ENCODE peak calls at places on chromosomes 12 and 14, in four cellular contexts. One of them, this sample, is unnamed.

GRCh38 chr12:109730306-109731145 is 16.9 kb downstream of the FAM222A start:
- DNase-seq in SK-N-SH: peak; percentile 23
- DNase-seq in A549: no peak
- DNase-seq in HepG2: no peak
- DNase-seq in this sample: no peak

GRCh38 chr14:103108749-103109207 is 14.3 kb downstream of the EXOC3L4 start:
- DNase-seq in HepG2: no peak
- DNase-seq in SK-N-SH: no peak
- DNase-seq in A549: peak; percentile 81
- DNase-seq in this sample: no peak

GRCh38 chr12:122834229-122834920 is 882 bp upstream of the HIP1R start:
- DNase-seq in A549: peak; percentile 79
- DNase-seq in SK-N-SH: peak; percentile 83
- DNase-seq in HepG2: peak; percentile 58
- DNase-seq in this sample: no peak

GRCh38 chr14:92460916-92461579 is 52.5 kb upstream of the RIN3 start:
- DNase-seq in HepG2: no peak
- DNase-seq in A549: no peak
- DNase-seq in SK-N-SH: no peak
- DNase-seq in this sample: peak; percentile 61

GRCh38 chr12:132046561-132046960 is 96.8 kb downstream of the EP400 start:
- DNase-seq in HepG2: no peak
- DNase-seq in SK-N-SH: peak; percentile 73
- DNase-seq in A549: no peak
- DNase-seq in this sample: no peak

GRCh38 chr12:45329238-45329637 is 113.3 kb downstream of the ANO6 start:
- DNase-seq in HepG2: no peak
- DNase-seq in SK-N-SH: no peak
- DNase-seq in A549: no peak
- DNase-seq in this sample: no peak

GRCh38 chr14:95597784-95598204 is 62.9 kb downstream of the GLRX5 start:
- DNase-seq in A549: no peak
- DNase-seq in SK-N-SH: peak; percentile 78
- DNase-seq in HepG2: no peak
- DNase-seq in this sample: no peak

GRCh38 chr12:106054016-106054415 is 84.7 kb downstream of the NUAK1 start:
- DNase-seq in A549: no peak
- DNase-seq in SK-N-SH: no peak
- DNase-seq in HepG2: no peak
- DNase-seq in this sample: no peak

GRCh38 chr14:99234982-99235491 is 37.0 kb downstream of the BCL11B start:
- DNase-seq in HepG2: no peak
- DNase-seq in SK-N-SH: no peak
- DNase-seq in A549: no peak
- DNase-seq in this sample: no peak

GRCh38 chr12:124772467-124773170 is 91.0 kb downstream of the SCARB1 start:
- DNase-seq in HepG2: no peak
- DNase-seq in SK-N-SH: no peak
- DNase-seq in A549: no peak
- DNase-seq in this sample: no peak

GRCh38 chr14:70955543-70956480 is 48.6 kb downstream of the PCNX1 start:
- DNase-seq in SK-N-SH: peak; percentile 25
- DNase-seq in A549: peak; percentile 23
- DNase-seq in HepG2: peak; percentile 29
- DNase-seq in this sample: no peak

GRCh38 chr14:101019974-101020710 is 116.6 kb upstream of the RTL1 start:
- DNase-seq in HepG2: no peak
- DNase-seq in A549: no peak
- DNase-seq in SK-N-SH: no peak
- DNase-seq in this sample: no peak

DNA sequence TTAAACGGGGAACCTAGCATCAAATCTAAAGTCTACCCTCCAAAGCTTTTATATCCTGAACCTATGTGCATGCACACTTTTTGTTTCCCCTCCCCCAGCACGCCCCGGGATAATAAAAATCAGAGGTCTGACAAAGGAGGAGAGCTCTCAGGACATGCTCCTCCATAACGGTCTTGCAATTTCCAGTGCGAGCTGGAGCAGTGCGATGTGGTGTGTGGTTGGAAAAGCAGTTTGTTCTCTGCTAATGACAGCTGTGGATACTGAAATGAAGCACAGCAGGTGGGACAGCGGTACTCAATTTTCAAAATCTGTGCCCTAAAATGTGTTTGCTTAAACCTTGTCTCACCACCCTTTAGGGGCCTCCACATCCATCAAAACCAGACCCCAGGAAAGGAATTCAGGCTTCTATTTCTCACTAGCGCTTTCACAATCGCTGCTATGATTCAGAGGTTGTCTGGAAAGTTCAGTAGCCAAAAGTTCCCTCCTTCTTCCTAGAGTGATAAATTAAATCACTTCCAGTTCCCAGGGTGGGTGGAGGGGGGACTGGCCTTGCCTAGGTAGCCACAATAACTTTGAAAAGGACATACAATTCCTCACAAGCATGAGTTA is 440.8 kb downstream of the EGLN3 start:
- DNase-seq in SK-N-SH: no peak
- DNase-seq in HepG2: no peak
- DNase-seq in A549: no peak
- DNase-seq in this sample: no peak
- TF ChIP-seq PBX3 in SK-N-SH: peak; percentile 28
- TF ChIP-seq PBX3 in HepG2: no peak
- TF ChIP-seq PBX3 in A549: no peak
- TF ChIP-seq PBX3 in this sample: no peak

GRCh38 chr12:117875652-117876491 is 92.9 kb downstream of the KSR2 start:
- DNase-seq in HepG2: no peak
- DNase-seq in A549: no peak
- DNase-seq in SK-N-SH: peak; percentile 33
- DNase-seq in this sample: no peak
- TF ChIP-seq PBX3 in HepG2: no peak
- TF ChIP-seq PBX3 in A549: no peak
- TF ChIP-seq PBX3 in SK-N-SH: no peak
- TF ChIP-seq PBX3 in this sample: peak; percentile 17

GRCh38 chr12:612886-613285 is 50.4 kb downstream of the NINJ2 start:
- DNase-seq in A549: no peak
- DNase-seq in SK-N-SH: no peak
- DNase-seq in HepG2: no peak
- DNase-seq in this sample: no peak

GRCh38 chr12:614727-615060 is 48.6 kb downstream of the NINJ2 start:
- DNase-seq in HepG2: no peak
- DNase-seq in A549: no peak
- DNase-seq in SK-N-SH: no peak
- DNase-seq in this sample: no peak

GRCh38 chr12:615620-616019 is 47.6 kb downstream of the NINJ2 start:
- DNase-seq in HepG2: no peak
- DNase-seq in A549: no peak
- DNase-seq in SK-N-SH: no peak
- DNase-seq in this sample: no peak

GRCh38 chr12:612293-612692 is 51.0 kb downstream of the NINJ2 start:
- DNase-seq in HepG2: no peak
- DNase-seq in SK-N-SH: no peak
- DNase-seq in A549: no peak
- DNase-seq in this sample: no peak

GRCh38 chr12:613996-614726 is 49.1 kb downstream of the NINJ2 start:
- DNase-seq in SK-N-SH: peak; percentile 73
- DNase-seq in A549: peak; percentile 76
- DNase-seq in HepG2: peak; percentile 31
- DNase-seq in this sample: no peak
- TF ChIP-seq PBX3 in SK-N-SH: no peak
- TF ChIP-seq PBX3 in A549: no peak
- TF ChIP-seq PBX3 in HepG2: no peak
- TF ChIP-seq PBX3 in this sample: no peak

GRCh38 chr14:61662437-61663311 is 32.6 kb upstream of the HIF1A start:
- DNase-seq in HepG2: peak; percentile 59
- DNase-seq in SK-N-SH: peak; percentile 19
- DNase-seq in A549: peak; percentile 76
- DNase-seq in this sample: peak; percentile 100

GRCh38 chr14:61659582-61659981 is 35.7 kb upstream of the HIF1A start:
- DNase-seq in SK-N-SH: no peak
- DNase-seq in A549: no peak
- DNase-seq in HepG2: no peak
- DNase-seq in this sample: no peak

GRCh38 chr14:61662001-61662400 is 33.3 kb upstream of the HIF1A start:
- DNase-seq in HepG2: no peak
- DNase-seq in A549: no peak
- DNase-seq in SK-N-SH: no peak
- DNase-seq in this sample: no peak

GRCh38 chr14:61661471-61661988 is 33.8 kb upstream of the HIF1A start:
- DNase-seq in A549: no peak
- DNase-seq in HepG2: no peak
- DNase-seq in SK-N-SH: no peak
- DNase-seq in this sample: peak; percentile 69

DNA sequence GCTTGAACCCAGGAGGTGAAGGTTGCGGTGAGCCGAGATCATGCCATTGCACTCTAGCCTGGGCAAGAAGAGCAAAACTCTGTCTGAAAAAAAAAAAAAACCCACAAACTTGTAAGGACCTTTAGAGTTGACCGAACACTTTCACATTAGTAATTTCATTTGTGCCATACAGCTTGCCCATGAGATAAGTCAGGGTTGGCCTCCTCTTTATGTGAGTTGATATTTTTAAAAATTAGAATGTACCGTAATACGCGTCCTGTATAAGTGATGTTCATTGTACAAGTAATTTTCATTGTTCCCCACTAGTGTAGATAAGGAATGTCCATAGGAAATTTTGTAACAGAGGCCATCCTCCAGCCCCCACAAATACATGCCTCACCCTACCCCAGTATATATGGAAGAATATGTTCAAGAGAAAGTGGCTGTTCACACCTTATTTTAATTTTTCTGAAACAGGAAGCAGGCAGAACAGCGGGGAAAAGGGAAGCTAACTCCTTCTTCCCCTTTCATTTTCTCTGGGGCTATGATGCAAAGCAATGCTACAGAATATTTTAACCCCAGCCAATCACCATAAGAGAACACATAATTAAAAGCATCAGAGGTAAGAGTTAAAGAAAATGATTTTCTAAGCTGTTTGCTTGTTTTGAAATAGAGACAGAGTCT is 31.9 kb upstream of the HIF1A start:
- DNase-seq in SK-N-SH: no peak
- DNase-seq in HepG2: no peak
- DNase-seq in A549: no peak
- DNase-seq in this sample: peak; percentile 49
- TF ChIP-seq PBX3 in SK-N-SH: no peak
- TF ChIP-seq PBX3 in HepG2: no peak
- TF ChIP-seq PBX3 in A549: no peak
- TF ChIP-seq PBX3 in this sample: no peak

GRCh38 chr12:128365831-128366231 is 98.9 kb downstream of the TMEM132C start:
- DNase-seq in A549: no peak
- DNase-seq in SK-N-SH: no peak
- DNase-seq in HepG2: no peak
- DNase-seq in this sample: no peak
- TF ChIP-seq PBX3 in A549: no peak
- TF ChIP-seq PBX3 in SK-N-SH: no peak
- TF ChIP-seq PBX3 in HepG2: no peak
- TF ChIP-seq PBX3 in this sample: no peak

GRCh38 chr12:120230974-120231315 is 30.0 kb upstream of the RPLP0 start:
- DNase-seq in HepG2: no peak
- DNase-seq in A549: no peak
- DNase-seq in SK-N-SH: no peak
- DNase-seq in this sample: no peak

GRCh38 chr12:120231316-120232011 is 30.6 kb upstream of the RPLP0 start:
- DNase-seq in HepG2: peak; percentile 53
- DNase-seq in A549: peak; percentile 94
- DNase-seq in SK-N-SH: no peak
- DNase-seq in this sample: no peak

GRCh38 chr12:120229583-120230325 is 28.8 kb upstream of the RPLP0 start:
- DNase-seq in A549: peak; percentile 62
- DNase-seq in SK-N-SH: peak; percentile 79
- DNase-seq in HepG2: no peak
- DNase-seq in this sample: no peak

GRCh38 chr12:120229071-120229582 is 28.2 kb upstream of the RPLP0 start:
- DNase-seq in HepG2: peak; percentile 67
- DNase-seq in A549: peak; percentile 75
- DNase-seq in SK-N-SH: peak; percentile 31
- DNase-seq in this sample: no peak

DNA sequence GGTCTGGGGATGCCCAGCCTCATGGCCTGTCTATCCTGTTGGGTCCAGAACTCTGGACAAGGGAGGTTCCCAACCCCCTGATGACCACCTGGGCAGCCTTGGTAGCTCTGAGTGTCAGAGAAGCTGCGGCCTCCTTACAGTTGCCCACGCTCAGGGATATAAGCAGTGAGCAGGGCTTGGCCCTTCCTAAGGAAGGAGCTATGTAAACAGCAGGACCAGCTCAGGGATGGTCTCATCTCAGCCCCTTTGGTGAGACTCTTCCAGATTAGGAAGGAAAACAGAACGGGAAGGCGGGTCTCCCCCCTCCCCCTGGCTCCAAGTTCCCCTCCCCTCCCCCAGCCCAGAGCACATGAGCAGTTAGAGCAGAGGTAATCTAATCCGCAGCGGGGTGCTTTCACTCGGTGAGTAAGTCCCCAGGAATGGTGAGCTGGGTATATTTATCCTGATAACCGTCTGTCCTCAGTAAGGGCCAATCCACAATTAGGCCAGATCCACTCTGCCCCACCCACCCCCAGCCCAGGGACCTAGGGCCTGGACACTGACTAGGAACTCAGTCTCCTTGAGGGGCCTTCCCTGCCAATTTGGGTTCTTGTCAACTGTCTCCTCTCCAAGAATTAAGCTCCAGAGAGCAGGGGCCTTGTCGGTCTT is 29.5 kb upstream of the RPLP0 start:
- DNase-seq in A549: peak; percentile 97
- DNase-seq in HepG2: peak; percentile 89
- DNase-seq in SK-N-SH: peak; percentile 63
- DNase-seq in this sample: no peak
- TF ChIP-seq PBX3 in A549: peak; percentile 63
- TF ChIP-seq PBX3 in HepG2: no peak
- TF ChIP-seq PBX3 in SK-N-SH: peak; percentile 85
- TF ChIP-seq PBX3 in this sample: no peak

GRCh38 chr12:112046003-112046402 is 32.8 kb downstream of the ERP29 start:
- DNase-seq in A549: no peak
- DNase-seq in HepG2: no peak
- DNase-seq in SK-N-SH: no peak
- DNase-seq in this sample: no peak
- TF ChIP-seq PBX3 in A549: no peak
- TF ChIP-seq PBX3 in HepG2: no peak
- TF ChIP-seq PBX3 in SK-N-SH: no peak
- TF ChIP-seq PBX3 in this sample: no peak

GRCh38 chr12:47021298-47021697 is 58.1 kb upstream of the PCED1B start:
- DNase-seq in HepG2: peak; percentile 46
- DNase-seq in A549: peak; percentile 88
- DNase-seq in SK-N-SH: peak; percentile 17
- DNase-seq in this sample: peak; percentile 11
- TF ChIP-seq PBX3 in HepG2: no peak
- TF ChIP-seq PBX3 in A549: no peak
- TF ChIP-seq PBX3 in SK-N-SH: peak; percentile 89
- TF ChIP-seq PBX3 in this sample: no peak

GRCh38 chr12:121781751-121782615 is 11.5 kb downstream of the RHOF start:
- DNase-seq in SK-N-SH: no peak
- DNase-seq in HepG2: peak; percentile 68
- DNase-seq in A549: no peak
- DNase-seq in this sample: no peak
- TF ChIP-seq PBX3 in SK-N-SH: no peak
- TF ChIP-seq PBX3 in HepG2: no peak
- TF ChIP-seq PBX3 in A549: no peak
- TF ChIP-seq PBX3 in this sample: no peak

This sample was measured in GM12878.